ENCODE peak calls at places on chromosomes 11 and 22, in nine cellular contexts. K, U, D, M, F, W, Z, B and O are unnamed samples.
A peak's percentile ranks its signal among the peaks of the same experiment; 100 is the strongest.

GRCh38 chr22:42704896-42705295 is 15.8 kb downstream of the A4GALT start:
- DNase-seq in B (no peak), D (no peak), W (no peak), K (no peak), F (no peak), U (no peak), Z (no peak), M (no peak), O (no peak)

GRCh38 chr11:8233691-8234424 is 29.8 kb downstream of the LMO1 start:
- DNase-seq in U (peak; percentile 78), K (no peak), Z (no peak), F (peak; percentile 81), W (no peak), D (no peak), B (no peak), M (no peak), O (no peak)

GRCh38 chr22:32327066-32327465 is 30.6 kb upstream of the RFPL3 start:
- DNase-seq in B (no peak), D (no peak), W (no peak), F (no peak), K (no peak), M (no peak), Z (no peak), U (no peak), O (peak; percentile 20)

GRCh38 chr22:21688341-21688705 is 22.5 kb downstream of the PPIL2 start:
- DNase-seq in M (no peak), D (no peak), K (no peak), B (no peak), U (no peak), W (no peak), F (no peak), Z (no peak), O (no peak)

GRCh38 chr11:126871792-126872191 is 128.8 kb downstream of the KIRREL3 start:
- DNase-seq in D (no peak), B (no peak), K (no peak), F (no peak), Z (no peak), W (no peak), U (peak; percentile 2), M (no peak), O (peak; percentile 15)

GRCh38 chr22:27308513-27308912 is 493.0 kb downstream of the MN1 start:
- DNase-seq in Z (no peak), U (no peak), W (no peak), F (no peak), B (no peak), D (no peak), K (no peak), M (no peak), O (no peak)

GRCh38 chr11:60950933-60951610 is 904 bp downstream of the SLC15A3 start:
- DNase-seq in K (no peak), M (no peak), B (no peak), F (peak; percentile 82), D (peak; percentile 44), U (no peak), Z (no peak), W (no peak), O (no peak)

GRCh38 chr22:42299586-42300285 is 29.3 kb upstream of the TCF20 start:
- DNase-seq in W (peak; percentile 29), F (no peak), Z (no peak), D (peak; percentile 56), B (no peak), U (no peak), K (no peak), M (no peak), O (no peak)

GRCh38 chr11:60771879-60772525 is 13.1 kb upstream of the MS4A10 start:
- DNase-seq in W (no peak), D (no peak), K (no peak), U (no peak), M (no peak), Z (no peak), B (no peak), F (peak; percentile 39), O (no peak)

GRCh38 chr11:10208045-10208674 is 85.9 kb downstream of the SBF2 start:
- DNase-seq in B (no peak), M (no peak), F (no peak), K (no peak), W (peak; percentile 64), Z (no peak), D (peak; percentile 7), U (peak; percentile 54), O (peak; percentile 3)

DNA sequence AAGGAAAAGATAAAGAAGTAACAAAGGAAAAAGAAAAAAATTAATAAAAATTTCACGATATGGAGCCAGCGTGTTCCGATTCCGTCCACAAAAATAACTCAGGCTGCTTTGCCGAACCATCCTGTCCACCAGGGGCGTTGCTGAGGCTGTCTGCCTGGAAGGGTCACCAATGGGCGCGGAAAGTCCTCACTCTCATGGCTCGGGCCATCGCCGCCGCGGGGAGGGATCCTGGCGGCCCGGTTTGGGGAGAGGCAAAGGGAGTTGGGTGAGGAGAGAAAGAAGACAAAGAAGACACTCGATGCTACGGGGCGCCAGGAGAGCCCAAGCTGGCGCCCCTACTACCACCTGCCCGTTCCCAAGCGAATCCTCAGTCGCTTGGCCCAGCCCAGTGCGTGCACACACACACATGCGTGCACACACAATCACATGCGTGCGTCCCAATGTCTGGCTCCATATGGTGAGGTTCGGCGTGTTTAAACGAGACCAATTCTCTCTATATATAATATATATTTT is 5.6 kb upstream of the PYGM start:
- DNase-seq in M (no peak), D (no peak), B (no peak), F (peak; percentile 70), W (no peak), Z (peak; percentile 16), K (no peak), U (no peak), O (no peak)
- TF ChIP-seq CTCF in M (peak; percentile 12), D (peak; percentile 23), B (peak; percentile 62), F (no peak), W (no peak), Z (no peak), K (peak; percentile 15), U (no peak), O (no peak)

DNA sequence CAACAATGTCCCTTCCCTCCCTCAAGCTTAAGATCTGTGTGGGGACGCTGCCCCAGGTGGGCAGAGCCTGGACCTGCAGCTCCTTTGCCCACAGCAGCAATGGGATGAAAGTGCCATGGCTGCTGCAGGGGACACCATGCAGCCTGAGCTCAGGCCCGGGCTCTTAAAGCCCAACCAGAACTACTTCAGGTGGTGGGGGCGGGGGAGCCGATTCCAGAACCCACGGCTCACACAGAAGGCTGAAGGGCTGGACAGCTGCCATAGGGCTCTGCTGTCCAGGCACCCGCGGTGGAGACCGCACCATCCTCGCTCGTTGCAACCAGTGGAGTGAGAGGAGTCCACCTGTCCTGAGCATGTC is 12.5 kb downstream of the CHID1 start:
- DNase-seq in K (no peak), F (no peak), U (peak; percentile 36), B (no peak), M (no peak), Z (no peak), W (no peak), D (no peak), O (peak; percentile 43)
- TF ChIP-seq CTCF in K (no peak), F (no peak), U (no peak), B (peak; percentile 75), M (no peak), Z (no peak), W (peak; percentile 14), D (no peak), O (no peak)

DNA sequence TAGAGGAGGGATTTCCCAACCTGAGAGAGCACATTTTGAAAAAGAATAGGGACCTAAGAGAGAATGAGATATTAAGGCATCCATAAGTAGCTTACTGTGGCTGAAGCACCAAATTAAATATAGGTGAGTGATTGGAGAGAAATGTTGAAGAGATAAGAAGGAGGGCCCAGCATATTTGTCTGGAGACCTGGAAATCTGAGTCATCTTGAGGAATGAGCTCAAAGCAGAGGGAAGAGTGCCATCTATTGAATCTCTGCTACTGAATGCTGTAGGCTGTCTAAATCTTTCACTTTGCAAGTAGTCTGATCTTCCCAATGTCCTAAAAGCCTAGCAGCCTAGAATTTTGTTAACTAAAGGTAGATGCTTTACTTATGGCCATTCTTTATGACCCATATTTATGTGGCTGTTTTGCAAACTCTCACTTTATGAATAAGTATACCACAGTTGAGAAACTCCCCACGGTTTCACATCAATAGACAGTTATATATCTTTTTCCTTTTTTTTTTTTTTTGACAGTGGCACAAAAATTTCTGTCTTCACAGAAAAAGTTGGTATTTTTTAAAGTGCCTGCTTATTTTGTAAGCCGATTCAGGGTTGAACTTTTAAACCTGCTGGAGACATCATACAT is 2093.5 kb downstream of the LRRC4C start:
- DNase-seq in D (no peak), M (no peak), W (no peak), F (no peak), B (no peak), Z (no peak), U (no peak), K (no peak), O (no peak)
- TF ChIP-seq CTCF in D (no peak), M (peak; percentile 21), W (no peak), F (peak; percentile 38), B (peak; percentile 55), Z (no peak), U (peak; percentile 26), K (no peak), O (no peak)

GRCh38 chr22:37319469-37319868 is 37.2 kb downstream of the CYTH4 start:
- DNase-seq in Z (no peak), B (no peak), W (no peak), U (no peak), D (no peak), F (no peak), K (no peak), M (no peak), O (no peak)

GRCh38 chr22:37316875-37317371 is 34.6 kb downstream of the CYTH4 start:
- DNase-seq in M (peak; percentile 81), D (peak; percentile 82), Z (peak; percentile 87), W (peak; percentile 57), B (peak; percentile 34), K (peak; percentile 56), U (peak; percentile 84), F (peak; percentile 88), O (peak; percentile 92)

GRCh38 chr22:37316405-37316804 is 34.1 kb downstream of the CYTH4 start:
- DNase-seq in F (no peak), Z (no peak), M (no peak), U (no peak), K (no peak), B (no peak), D (no peak), W (no peak), O (no peak)

GRCh38 chr22:37317698-37318210 is 35.4 kb downstream of the CYTH4 start:
- DNase-seq in B (no peak), K (no peak), W (no peak), F (no peak), Z (no peak), U (no peak), D (no peak), M (no peak), O (no peak)

GRCh38 chr22:37318255-37319109 is 36.2 kb downstream of the CYTH4 start:
- DNase-seq in B (no peak), K (no peak), Z (no peak), M (no peak), D (no peak), W (no peak), F (no peak), U (no peak), O (no peak)
- TF ChIP-seq CTCF in B (peak; percentile 38), K (no peak), Z (no peak), M (no peak), D (no peak), W (no peak), F (no peak), U (peak; percentile 28), O (no peak)

GRCh38 chr22:23750744-23751440 is at the start of gene ZNF70:
- DNase-seq in M (peak; percentile 79), K (peak; percentile 77), Z (peak; percentile 94), W (peak; percentile 95), B (no peak), D (peak; percentile 90), U (peak; percentile 59), F (peak; percentile 97), O (peak; percentile 93)
- TF ChIP-seq CTCF in M (no peak), K (peak; percentile 23), Z (no peak), W (peak; percentile 22), B (no peak), D (no peak), U (peak; percentile 10), F (no peak), O (no peak)